ENCODE peak calls at places on chromosomes 11 and 22, in eight cellular contexts. One of them, this sample, is unnamed.

GRCh38 chr11:122354029-122354697 is 238.1 kb upstream of the BLID start:
- DNase-seq in colonic mucosa: no peak
- DNase-seq in esophagus muscularis mucosa: no peak
- DNase-seq in fibroblast of pulmonary artery: peak
- DNase-seq in AG04450: no peak
- DNase-seq in thoracic aorta: no peak
- DNase-seq in cardiac muscle cell: no peak
- DNase-seq in NB4: no peak
- DNase-seq in this sample: no peak

GRCh38 chr11:102882389-102883024 is 7.7 kb upstream of the MMP12 start:
- DNase-seq in colonic mucosa: no peak
- DNase-seq in esophagus muscularis mucosa: peak
- DNase-seq in fibroblast of pulmonary artery: peak
- DNase-seq in AG04450: no peak
- DNase-seq in thoracic aorta: no peak
- DNase-seq in cardiac muscle cell: no peak
- DNase-seq in NB4: peak
- DNase-seq in this sample: no peak

GRCh38 chr11:65454311-65454695 is 31.7 kb downstream of the NEAT1 start:
- DNase-seq in colonic mucosa: no peak
- DNase-seq in esophagus muscularis mucosa: no peak
- DNase-seq in fibroblast of pulmonary artery: peak
- DNase-seq in AG04450: no peak
- DNase-seq in thoracic aorta: no peak
- DNase-seq in cardiac muscle cell: no peak
- DNase-seq in NB4: no peak
- DNase-seq in this sample: no peak

GRCh38 chr11:131178020-131178419 is 192.4 kb upstream of the NTM start:
- DNase-seq in colonic mucosa: no peak
- DNase-seq in esophagus muscularis mucosa: no peak
- DNase-seq in fibroblast of pulmonary artery: no peak
- DNase-seq in AG04450: no peak
- DNase-seq in thoracic aorta: no peak
- DNase-seq in cardiac muscle cell: no peak
- DNase-seq in NB4: no peak
- DNase-seq in this sample: no peak

GRCh38 chr11:30125461-30125860 is 105.4 kb upstream of the FSHB start:
- DNase-seq in colonic mucosa: no peak
- DNase-seq in esophagus muscularis mucosa: no peak
- DNase-seq in fibroblast of pulmonary artery: peak
- DNase-seq in AG04450: no peak
- DNase-seq in thoracic aorta: no peak
- DNase-seq in cardiac muscle cell: no peak
- DNase-seq in NB4: no peak
- DNase-seq in this sample: no peak

GRCh38 chr11:71453911-71454304 is 905 bp downstream of the NADSYN1 start:
- DNase-seq in colonic mucosa: no peak
- DNase-seq in esophagus muscularis mucosa: no peak
- DNase-seq in fibroblast of pulmonary artery: no peak
- DNase-seq in AG04450: no peak
- DNase-seq in thoracic aorta: no peak
- DNase-seq in cardiac muscle cell: no peak
- DNase-seq in NB4: no peak
- DNase-seq in this sample: no peak

GRCh38 chr11:119863811-119864601 is 135.0 kb upstream of the NECTIN1 start:
- DNase-seq in colonic mucosa: peak
- DNase-seq in esophagus muscularis mucosa: no peak
- DNase-seq in fibroblast of pulmonary artery: no peak
- DNase-seq in AG04450: no peak
- DNase-seq in thoracic aorta: no peak
- DNase-seq in cardiac muscle cell: no peak
- DNase-seq in NB4: no peak
- DNase-seq in this sample: no peak

GRCh38 chr11:125300791-125301218 is 136.3 kb downstream of the PKNOX2 start:
- DNase-seq in colonic mucosa: no peak
- DNase-seq in esophagus muscularis mucosa: no peak
- DNase-seq in fibroblast of pulmonary artery: peak
- DNase-seq in AG04450: peak
- DNase-seq in thoracic aorta: no peak
- DNase-seq in cardiac muscle cell: no peak
- DNase-seq in NB4: peak
- DNase-seq in this sample: no peak

GRCh38 chr11:34411786-34412185 is 26.9 kb upstream of the CAT start:
- DNase-seq in colonic mucosa: no peak
- DNase-seq in esophagus muscularis mucosa: no peak
- DNase-seq in fibroblast of pulmonary artery: no peak
- DNase-seq in AG04450: no peak
- DNase-seq in thoracic aorta: no peak
- DNase-seq in cardiac muscle cell: no peak
- DNase-seq in NB4: no peak
- DNase-seq in this sample: no peak

GRCh38 chr11:65897020-65897471 is 3.1 kb downstream of the FOSL1 start:
- DNase-seq in colonic mucosa: no peak
- DNase-seq in esophagus muscularis mucosa: no peak
- DNase-seq in fibroblast of pulmonary artery: no peak
- DNase-seq in AG04450: no peak
- DNase-seq in thoracic aorta: no peak
- DNase-seq in cardiac muscle cell: no peak
- DNase-seq in NB4: no peak
- DNase-seq in this sample: no peak

GRCh38 chr11:130801287-130802146 is 114.8 kb downstream of the SNX19 start:
- DNase-seq in colonic mucosa: no peak
- DNase-seq in esophagus muscularis mucosa: peak
- DNase-seq in fibroblast of pulmonary artery: no peak
- DNase-seq in AG04450: no peak
- DNase-seq in thoracic aorta: no peak
- DNase-seq in cardiac muscle cell: no peak
- DNase-seq in NB4: no peak
- DNase-seq in this sample: no peak

GRCh38 chr11:36092314-36093030 is 148.6 kb downstream of the LDLRAD3 start:
- DNase-seq in colonic mucosa: no peak
- DNase-seq in esophagus muscularis mucosa: no peak
- DNase-seq in fibroblast of pulmonary artery: no peak
- DNase-seq in AG04450: no peak
- DNase-seq in thoracic aorta: no peak
- DNase-seq in cardiac muscle cell: no peak
- DNase-seq in NB4: no peak
- DNase-seq in this sample: no peak

GRCh38 chr22:48306785-48307570 is 1520.7 kb downstream of the BRD1 start:
- DNase-seq in colonic mucosa: no peak
- DNase-seq in esophagus muscularis mucosa: no peak
- DNase-seq in fibroblast of pulmonary artery: no peak
- DNase-seq in AG04450: no peak
- DNase-seq in thoracic aorta: no peak
- DNase-seq in cardiac muscle cell: no peak
- DNase-seq in NB4: no peak
- DNase-seq in this sample: no peak

GRCh38 chr22:43477966-43478365 is 66.2 kb downstream of the MPPED1 start:
- DNase-seq in colonic mucosa: no peak
- DNase-seq in esophagus muscularis mucosa: no peak
- DNase-seq in fibroblast of pulmonary artery: no peak
- DNase-seq in AG04450: no peak
- DNase-seq in thoracic aorta: no peak
- DNase-seq in cardiac muscle cell: no peak
- DNase-seq in NB4: no peak
- DNase-seq in this sample: no peak

GRCh38 chr22:50693462-50693861 is 20.8 kb downstream of the SHANK3 start:
- DNase-seq in colonic mucosa: no peak
- DNase-seq in esophagus muscularis mucosa: no peak
- DNase-seq in fibroblast of pulmonary artery: no peak
- DNase-seq in AG04450: no peak
- DNase-seq in thoracic aorta: no peak
- DNase-seq in cardiac muscle cell: no peak
- DNase-seq in NB4: no peak
- DNase-seq in this sample: no peak

GRCh38 chr22:50694099-50694498 is 21.5 kb downstream of the SHANK3 start:
- DNase-seq in colonic mucosa: no peak
- DNase-seq in esophagus muscularis mucosa: no peak
- DNase-seq in fibroblast of pulmonary artery: peak
- DNase-seq in AG04450: no peak
- DNase-seq in thoracic aorta: no peak
- DNase-seq in cardiac muscle cell: no peak
- DNase-seq in NB4: peak
- DNase-seq in this sample: no peak

GRCh38 chr22:50694766-50695420 is 22.3 kb downstream of the SHANK3 start:
- DNase-seq in colonic mucosa: no peak
- DNase-seq in esophagus muscularis mucosa: no peak
- DNase-seq in fibroblast of pulmonary artery: no peak
- DNase-seq in AG04450: no peak
- DNase-seq in thoracic aorta: no peak
- DNase-seq in cardiac muscle cell: no peak
- DNase-seq in NB4: no peak
- DNase-seq in this sample: no peak

GRCh38 chr22:50688448-50688847 is 15.8 kb downstream of the SHANK3 start:
- DNase-seq in colonic mucosa: no peak
- DNase-seq in esophagus muscularis mucosa: no peak
- DNase-seq in fibroblast of pulmonary artery: no peak
- DNase-seq in AG04450: no peak
- DNase-seq in thoracic aorta: no peak
- DNase-seq in cardiac muscle cell: no peak
- DNase-seq in NB4: no peak
- DNase-seq in this sample: peak

DNA sequence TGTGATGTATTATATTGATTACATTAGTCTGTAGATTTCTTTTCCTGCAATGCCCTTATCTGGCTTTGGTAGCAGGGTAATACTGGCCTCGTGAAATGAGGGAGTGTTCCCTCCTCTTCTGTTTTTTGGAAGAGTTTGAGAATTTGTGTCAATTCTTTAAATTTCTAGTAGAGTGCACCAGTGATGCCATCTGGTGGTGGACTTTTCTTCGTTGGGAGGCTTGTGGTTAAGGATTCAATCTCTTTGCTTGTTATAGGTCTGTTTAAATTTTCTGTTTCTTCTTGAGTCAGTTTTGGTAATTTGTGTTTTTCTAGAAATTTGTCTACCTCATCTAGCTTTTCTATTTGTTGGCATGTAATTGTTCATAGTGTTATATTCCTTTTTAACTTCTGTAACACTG is 18.9 kb downstream of the SHANK3 start:
- DNase-seq in colonic mucosa: no peak
- DNase-seq in esophagus muscularis mucosa: no peak
- DNase-seq in fibroblast of pulmonary artery: peak
- DNase-seq in AG04450: no peak
- DNase-seq in thoracic aorta: no peak
- DNase-seq in cardiac muscle cell: peak
- DNase-seq in NB4: peak
- DNase-seq in this sample: no peak
- TF ChIP-seq CTCF in colonic mucosa: peak
- TF ChIP-seq CTCF in esophagus muscularis mucosa: peak
- TF ChIP-seq CTCF in fibroblast of pulmonary artery: peak
- TF ChIP-seq CTCF in AG04450: peak
- TF ChIP-seq CTCF in thoracic aorta: no peak
- TF ChIP-seq CTCF in cardiac muscle cell: peak
- TF ChIP-seq CTCF in NB4: peak
- TF ChIP-seq CTCF in this sample: no peak

GRCh38 chr11:61173456-61173855 is 12.2 kb upstream of the VPS37C start:
- DNase-seq in colonic mucosa: no peak
- DNase-seq in esophagus muscularis mucosa: no peak
- DNase-seq in fibroblast of pulmonary artery: peak
- DNase-seq in AG04450: no peak
- DNase-seq in thoracic aorta: no peak
- DNase-seq in cardiac muscle cell: no peak
- DNase-seq in NB4: peak
- DNase-seq in this sample: no peak
- TF ChIP-seq CTCF in colonic mucosa: no peak
- TF ChIP-seq CTCF in esophagus muscularis mucosa: no peak
- TF ChIP-seq CTCF in fibroblast of pulmonary artery: no peak
- TF ChIP-seq CTCF in AG04450: peak
- TF ChIP-seq CTCF in thoracic aorta: no peak
- TF ChIP-seq CTCF in cardiac muscle cell: no peak
- TF ChIP-seq CTCF in NB4: no peak
- TF ChIP-seq CTCF in this sample: no peak

GRCh38 chr11:48064306-48064705 is 83.9 kb downstream of the PTPRJ start:
- DNase-seq in colonic mucosa: no peak
- DNase-seq in esophagus muscularis mucosa: no peak
- DNase-seq in fibroblast of pulmonary artery: peak
- DNase-seq in AG04450: peak
- DNase-seq in thoracic aorta: no peak
- DNase-seq in cardiac muscle cell: no peak
- DNase-seq in NB4: no peak
- DNase-seq in this sample: no peak

GRCh38 chr11:48058777-48059176 is 78.4 kb downstream of the PTPRJ start:
- DNase-seq in colonic mucosa: no peak
- DNase-seq in esophagus muscularis mucosa: no peak
- DNase-seq in fibroblast of pulmonary artery: no peak
- DNase-seq in AG04450: no peak
- DNase-seq in thoracic aorta: no peak
- DNase-seq in cardiac muscle cell: no peak
- DNase-seq in NB4: no peak
- DNase-seq in this sample: no peak

GRCh38 chr11:48062649-48063048 is 82.3 kb downstream of the PTPRJ start:
- DNase-seq in colonic mucosa: no peak
- DNase-seq in esophagus muscularis mucosa: no peak
- DNase-seq in fibroblast of pulmonary artery: no peak
- DNase-seq in AG04450: no peak
- DNase-seq in thoracic aorta: no peak
- DNase-seq in cardiac muscle cell: no peak
- DNase-seq in NB4: no peak
- DNase-seq in this sample: no peak

GRCh38 chr11:48066881-48067800 is 86.8 kb downstream of the PTPRJ start:
- DNase-seq in colonic mucosa: no peak
- DNase-seq in esophagus muscularis mucosa: no peak
- DNase-seq in fibroblast of pulmonary artery: no peak
- DNase-seq in AG04450: no peak
- DNase-seq in thoracic aorta: no peak
- DNase-seq in cardiac muscle cell: no peak
- DNase-seq in NB4: peak
- DNase-seq in this sample: no peak

DNA sequence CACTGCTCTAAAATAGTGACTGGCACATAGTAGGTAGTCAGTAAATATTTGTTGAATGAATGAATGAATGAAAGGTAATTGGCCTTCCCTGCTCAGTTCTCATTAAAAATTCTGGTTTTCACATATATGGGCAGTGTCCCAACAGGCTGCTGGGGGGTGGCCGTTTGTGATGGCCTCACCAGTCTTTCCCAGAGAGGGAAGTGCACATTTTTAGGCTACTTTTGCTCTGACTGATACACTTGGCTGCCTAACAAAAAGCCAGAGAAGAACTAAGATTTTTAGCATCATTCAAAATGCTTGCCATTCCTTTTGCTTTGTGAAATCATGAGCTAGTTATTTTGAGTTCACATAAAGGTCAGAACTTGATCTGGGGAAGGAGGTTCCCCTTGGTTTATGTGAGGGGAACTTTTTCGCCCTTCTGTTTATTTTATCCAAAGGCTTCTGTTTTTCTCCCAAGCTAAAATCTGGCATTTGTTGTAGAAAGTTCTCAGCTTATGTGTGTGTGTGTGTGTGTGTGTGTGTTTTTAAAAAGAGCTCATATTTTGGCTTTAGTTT is 83.1 kb downstream of the PTPRJ start:
- DNase-seq in colonic mucosa: no peak
- DNase-seq in esophagus muscularis mucosa: no peak
- DNase-seq in fibroblast of pulmonary artery: peak
- DNase-seq in AG04450: peak
- DNase-seq in thoracic aorta: no peak
- DNase-seq in cardiac muscle cell: peak
- DNase-seq in NB4: no peak
- DNase-seq in this sample: no peak
- TF ChIP-seq CTCF in colonic mucosa: no peak
- TF ChIP-seq CTCF in esophagus muscularis mucosa: no peak
- TF ChIP-seq CTCF in fibroblast of pulmonary artery: no peak
- TF ChIP-seq CTCF in AG04450: no peak
- TF ChIP-seq CTCF in thoracic aorta: no peak
- TF ChIP-seq CTCF in cardiac muscle cell: no peak
- TF ChIP-seq CTCF in NB4: no peak
- TF ChIP-seq CTCF in this sample: no peak

GRCh38 chr11:32858731-32859130 is 29.0 kb downstream of the PRRG4 start:
- DNase-seq in colonic mucosa: no peak
- DNase-seq in esophagus muscularis mucosa: no peak
- DNase-seq in fibroblast of pulmonary artery: no peak
- DNase-seq in AG04450: no peak
- DNase-seq in thoracic aorta: no peak
- DNase-seq in cardiac muscle cell: no peak
- DNase-seq in NB4: no peak
- DNase-seq in this sample: no peak
- TF ChIP-seq CTCF in colonic mucosa: no peak
- TF ChIP-seq CTCF in esophagus muscularis mucosa: no peak
- TF ChIP-seq CTCF in fibroblast of pulmonary artery: peak
- TF ChIP-seq CTCF in AG04450: no peak
- TF ChIP-seq CTCF in thoracic aorta: no peak
- TF ChIP-seq CTCF in cardiac muscle cell: no peak
- TF ChIP-seq CTCF in NB4: no peak
- TF ChIP-seq CTCF in this sample: no peak

This sample was measured in omental fat pad.